ENCODE peak calls at places on chromosomes 12 and 14, in five cellular contexts. One of them, this sample, is unnamed.

GRCh38 chr12:11949738-11950403 is 120.9 kb upstream of the BCL2L14 start:
- DNase-seq in AG09319: no peak
- DNase-seq in GM06990: no peak
- DNase-seq in HL-60: no peak
- DNase-seq in epithelial cell of esophagus: no peak
- DNase-seq in this sample: no peak

GRCh38 chr12:46701356-46701755 is 124.4 kb downstream of the SLC38A4 start:
- DNase-seq in epithelial cell of esophagus: no peak
- DNase-seq in GM06990: no peak
- DNase-seq in AG09319: no peak
- DNase-seq in HL-60: no peak
- DNase-seq in this sample: no peak

GRCh38 chr14:85590784-85591183 is 60.8 kb downstream of the FLRT2 start:
- DNase-seq in AG09319: no peak
- DNase-seq in HL-60: no peak
- DNase-seq in GM06990: no peak
- DNase-seq in epithelial cell of esophagus: peak
- DNase-seq in this sample: no peak

GRCh38 chr12:30795660-30796507 is 41.1 kb upstream of the CAPRIN2 start:
- DNase-seq in HL-60: no peak
- DNase-seq in epithelial cell of esophagus: peak
- DNase-seq in AG09319: no peak
- DNase-seq in GM06990: peak
- DNase-seq in this sample: peak

GRCh38 chr12:54030889-54031860 is 1.7 kb upstream of the HOXC5 start:
- DNase-seq in AG09319: no peak
- DNase-seq in GM06990: no peak
- DNase-seq in epithelial cell of esophagus: peak
- DNase-seq in HL-60: no peak
- DNase-seq in this sample: no peak

GRCh38 chr14:33745163-33745562 is 205.7 kb downstream of the EGLN3 start:
- DNase-seq in AG09319: no peak
- DNase-seq in epithelial cell of esophagus: no peak
- DNase-seq in GM06990: no peak
- DNase-seq in HL-60: no peak
- DNase-seq in this sample: no peak

GRCh38 chr12:99911076-99911475 is 73.7 kb downstream of the ANKS1B start:
- DNase-seq in GM06990: no peak
- DNase-seq in HL-60: no peak
- DNase-seq in epithelial cell of esophagus: peak
- DNase-seq in AG09319: peak
- DNase-seq in this sample: no peak

GRCh38 chr12:55068416-55069010 is 48.7 kb downstream of the NEUROD4 start:
- DNase-seq in epithelial cell of esophagus: peak
- DNase-seq in HL-60: peak
- DNase-seq in GM06990: no peak
- DNase-seq in AG09319: peak
- DNase-seq in this sample: peak

GRCh38 chr12:110780448-110780847 is 37.8 kb upstream of the PPP1CC start:
- DNase-seq in AG09319: no peak
- DNase-seq in HL-60: no peak
- DNase-seq in epithelial cell of esophagus: no peak
- DNase-seq in GM06990: no peak
- DNase-seq in this sample: no peak

GRCh38 chr14:24309538-24310386 is at the start of gene LTB4R2:
- DNase-seq in HL-60: no peak
- DNase-seq in GM06990: no peak
- DNase-seq in epithelial cell of esophagus: peak
- DNase-seq in AG09319: no peak
- DNase-seq in this sample: no peak

GRCh38 chr14:91078095-91078737 is 17.8 kb upstream of the RPS6KA5 start:
- DNase-seq in HL-60: no peak
- DNase-seq in epithelial cell of esophagus: no peak
- DNase-seq in GM06990: peak
- DNase-seq in AG09319: no peak
- DNase-seq in this sample: peak

GRCh38 chr12:7101694-7102131 is 7.3 kb downstream of the C1RL start:
- DNase-seq in AG09319: no peak
- DNase-seq in HL-60: no peak
- DNase-seq in GM06990: no peak
- DNase-seq in epithelial cell of esophagus: no peak
- DNase-seq in this sample: no peak

GRCh38 chr12:132110677-132111076 is 33.4 kb downstream of the DDX51 start:
- DNase-seq in epithelial cell of esophagus: no peak
- DNase-seq in HL-60: no peak
- DNase-seq in GM06990: no peak
- DNase-seq in AG09319: no peak
- DNase-seq in this sample: no peak

GRCh38 chr12:10304161-10304574 is 3.5 kb upstream of the KLRD1 start:
- DNase-seq in HL-60: no peak
- DNase-seq in AG09319: no peak
- DNase-seq in GM06990: no peak
- DNase-seq in epithelial cell of esophagus: peak
- DNase-seq in this sample: no peak

GRCh38 chr12:110619534-110619953 is 5.6 kb downstream of the TCTN1 start:
- DNase-seq in GM06990: peak
- DNase-seq in epithelial cell of esophagus: no peak
- DNase-seq in HL-60: no peak
- DNase-seq in AG09319: no peak
- DNase-seq in this sample: peak

GRCh38 chr14:104445832-104446381 is 133.7 kb upstream of the C14orf180 start:
- DNase-seq in HL-60: no peak
- DNase-seq in epithelial cell of esophagus: no peak
- DNase-seq in AG09319: no peak
- DNase-seq in GM06990: no peak
- DNase-seq in this sample: no peak

DNA sequence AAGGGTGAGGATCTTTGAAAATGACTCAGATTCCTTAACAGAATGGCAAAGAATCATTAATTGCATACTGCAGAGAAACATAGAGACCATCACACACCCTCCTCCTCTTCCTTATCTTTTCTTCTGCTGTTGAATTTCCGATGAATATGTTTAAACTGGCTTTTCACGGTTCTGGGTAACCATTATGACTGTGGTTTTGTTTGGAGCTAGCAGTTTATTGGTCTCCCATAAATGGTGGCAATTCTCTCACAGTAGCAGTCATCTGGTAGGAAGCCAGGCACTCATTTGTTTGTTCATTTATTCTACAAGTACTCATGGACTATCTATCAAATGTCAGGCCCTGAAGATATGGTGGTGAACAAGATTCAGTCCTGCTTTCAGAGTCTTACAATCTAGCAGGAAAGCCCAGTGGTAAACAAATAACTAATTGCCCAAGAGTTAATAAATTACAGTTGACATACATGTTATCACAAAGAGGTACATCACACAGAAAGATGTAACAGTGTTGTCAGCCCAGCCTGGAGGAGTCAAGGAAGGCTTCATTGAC is 70.1 kb downstream of the LLPH start:
- DNase-seq in GM06990: no peak
- DNase-seq in HL-60: no peak
- DNase-seq in AG09319: no peak
- DNase-seq in epithelial cell of esophagus: no peak
- DNase-seq in this sample: no peak
- TF ChIP-seq CTCF in GM06990: no peak
- TF ChIP-seq CTCF in HL-60: no peak
- TF ChIP-seq CTCF in AG09319: no peak
- TF ChIP-seq CTCF in epithelial cell of esophagus: no peak
- TF ChIP-seq CTCF in this sample: no peak

DNA sequence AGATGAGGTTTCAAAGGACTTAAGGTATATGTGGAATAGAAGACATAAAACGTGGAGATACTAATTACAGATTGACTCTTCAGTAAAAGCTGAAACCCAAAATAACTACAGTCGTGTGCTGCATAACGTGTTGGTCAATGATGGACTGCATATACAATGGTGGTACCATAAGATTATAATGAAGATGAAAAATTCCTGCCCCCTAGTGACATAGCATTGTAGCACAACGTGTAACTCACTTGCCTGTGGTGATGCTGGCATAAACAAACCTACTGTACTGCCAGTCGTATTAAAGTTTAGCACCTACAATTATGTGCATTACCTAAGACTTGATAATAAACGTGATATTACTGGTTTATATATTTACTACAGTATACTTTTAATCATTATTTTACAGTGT is 150.3 kb downstream of the LRRK2 start:
- DNase-seq in AG09319: no peak
- DNase-seq in HL-60: no peak
- DNase-seq in epithelial cell of esophagus: peak
- DNase-seq in GM06990: no peak
- DNase-seq in this sample: no peak
- TF ChIP-seq CTCF in AG09319: peak
- TF ChIP-seq CTCF in HL-60: peak
- TF ChIP-seq CTCF in epithelial cell of esophagus: peak
- TF ChIP-seq CTCF in GM06990: peak
- TF ChIP-seq CTCF in this sample: peak

DNA sequence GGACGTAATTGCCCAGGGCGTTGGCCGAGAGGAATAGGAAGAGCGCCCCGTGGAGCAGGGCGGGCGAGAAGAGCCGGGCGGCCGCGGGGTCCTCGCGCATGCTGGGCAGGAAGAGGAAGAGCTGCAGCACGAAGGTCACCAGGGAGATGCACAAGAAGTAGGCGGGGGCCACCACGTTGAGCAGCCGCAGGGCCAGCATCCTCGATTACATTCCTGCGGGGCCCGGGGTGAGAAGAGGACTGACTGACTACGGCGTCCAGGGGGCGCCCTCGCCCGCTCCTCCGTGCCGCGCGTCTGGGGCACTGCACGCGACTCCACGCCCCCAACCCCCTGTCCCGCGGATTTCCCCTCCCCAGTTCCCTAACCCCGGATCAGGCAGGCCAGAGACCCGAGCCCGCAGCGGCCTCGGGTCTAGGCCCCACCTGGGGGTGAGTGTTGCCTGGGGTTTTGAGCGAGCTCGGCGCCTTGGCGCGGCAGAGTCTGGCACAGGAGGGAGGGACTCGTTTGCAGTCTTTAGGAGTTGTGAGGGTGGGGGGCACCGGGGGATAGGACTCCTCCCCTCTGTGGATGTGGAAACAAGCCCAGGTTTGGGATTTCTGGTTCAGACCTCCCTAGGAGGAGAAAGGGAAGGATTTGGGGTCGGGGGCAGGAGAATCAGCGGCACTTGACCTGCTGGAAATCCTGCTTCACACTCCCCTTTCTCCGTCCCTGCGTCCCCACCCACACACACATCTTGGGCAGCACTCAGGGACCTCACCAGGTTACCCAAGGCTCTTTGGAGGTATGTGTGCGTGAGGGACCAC is 1.9 kb downstream of the ZDHHC22 start:
- DNase-seq in AG09319: no peak
- DNase-seq in GM06990: peak
- DNase-seq in HL-60: no peak
- DNase-seq in epithelial cell of esophagus: peak
- DNase-seq in this sample: peak
- TF ChIP-seq CTCF in AG09319: peak
- TF ChIP-seq CTCF in GM06990: peak
- TF ChIP-seq CTCF in HL-60: peak
- TF ChIP-seq CTCF in epithelial cell of esophagus: peak
- TF ChIP-seq CTCF in this sample: peak

GRCh38 chr12:119326341-119326740 is 8.2 kb upstream of the CCDC60 start:
- DNase-seq in GM06990: no peak
- DNase-seq in AG09319: no peak
- DNase-seq in epithelial cell of esophagus: no peak
- DNase-seq in HL-60: no peak
- DNase-seq in this sample: no peak

GRCh38 chr12:119322324-119322723 is 12.2 kb upstream of the CCDC60 start:
- DNase-seq in HL-60: no peak
- DNase-seq in GM06990: no peak
- DNase-seq in epithelial cell of esophagus: no peak
- DNase-seq in AG09319: no peak
- DNase-seq in this sample: no peak

GRCh38 chr12:119328111-119328510 is 6.4 kb upstream of the CCDC60 start:
- DNase-seq in HL-60: no peak
- DNase-seq in epithelial cell of esophagus: no peak
- DNase-seq in AG09319: no peak
- DNase-seq in GM06990: no peak
- DNase-seq in this sample: no peak
- TF ChIP-seq CTCF in HL-60: peak
- TF ChIP-seq CTCF in epithelial cell of esophagus: no peak
- TF ChIP-seq CTCF in AG09319: no peak
- TF ChIP-seq CTCF in GM06990: peak
- TF ChIP-seq CTCF in this sample: peak

DNA sequence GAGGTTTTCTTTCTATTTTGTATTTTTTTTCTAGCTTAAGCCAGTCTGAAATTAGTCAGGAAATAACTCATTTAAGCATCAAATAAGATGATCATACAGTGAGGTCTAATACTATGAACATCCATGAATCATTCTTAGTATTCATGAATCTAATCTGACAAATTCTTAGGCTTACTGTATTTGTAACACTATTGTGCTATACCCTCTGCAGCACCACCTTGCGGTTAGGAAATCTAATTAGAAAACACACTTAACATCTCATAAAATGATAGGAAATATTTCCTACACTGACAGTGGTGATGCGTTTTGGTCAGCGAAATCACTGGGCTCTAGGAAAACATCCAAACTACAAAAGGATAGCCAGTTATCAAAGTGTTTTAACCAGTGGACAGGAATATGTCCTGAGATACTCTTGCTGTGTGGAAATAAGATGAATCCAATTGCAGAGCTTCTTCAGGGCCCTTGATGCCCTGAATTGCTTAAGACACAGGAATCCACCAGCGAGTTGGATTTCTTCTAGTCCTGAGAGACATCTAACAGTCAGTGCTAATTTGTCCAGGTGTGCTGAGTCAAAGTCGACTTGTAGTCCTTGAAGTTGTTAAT is 109.3 kb upstream of the MYF6 start:
- DNase-seq in AG09319: peak
- DNase-seq in HL-60: no peak
- DNase-seq in GM06990: no peak
- DNase-seq in epithelial cell of esophagus: peak
- DNase-seq in this sample: no peak
- TF ChIP-seq CTCF in AG09319: peak
- TF ChIP-seq CTCF in HL-60: no peak
- TF ChIP-seq CTCF in GM06990: peak
- TF ChIP-seq CTCF in epithelial cell of esophagus: peak
- TF ChIP-seq CTCF in this sample: peak